ENCODE peak calls at places on chromosomes 13 and 19, in six cellular contexts. One of them, this sample, is unnamed.

GRCh38 chr13:112141643-112142400 is 74.9 kb downstream of the SOX1 start:
- DNase-seq in COR-L47: no peak
- DNase-seq in fibroblast of the conjunctiva: no peak
- DNase-seq in smooth muscle cell of the brain vasculature: no peak
- DNase-seq in stimulated activated CD4-positive, alpha-beta T cell treated with anti-CD3 and anti-CD28 coated beads, Interleukin-4, amount 100 ng/mL, for 24 hours: no peak
- DNase-seq in NCI-H82: no peak
- DNase-seq in this sample: no peak

GRCh38 chr19:51365211-51366049 is 758 bp downstream of the ETFB start:
- DNase-seq in NCI-H82: peak
- DNase-seq in smooth muscle cell of the brain vasculature: no peak
- DNase-seq in COR-L47: no peak
- DNase-seq in fibroblast of the conjunctiva: no peak
- DNase-seq in stimulated activated CD4-positive, alpha-beta T cell treated with anti-CD3 and anti-CD28 coated beads, Interleukin-4, amount 100 ng/mL, for 24 hours: peak
- DNase-seq in this sample: peak

GRCh38 chr19:18439025-18439909 is 1.3 kb upstream of the ISYNA1 start:
- DNase-seq in COR-L47: no peak
- DNase-seq in NCI-H82: peak
- DNase-seq in smooth muscle cell of the brain vasculature: no peak
- DNase-seq in fibroblast of the conjunctiva: no peak
- DNase-seq in stimulated activated CD4-positive, alpha-beta T cell treated with anti-CD3 and anti-CD28 coated beads, Interleukin-4, amount 100 ng/mL, for 24 hours: no peak
- DNase-seq in this sample: no peak

GRCh38 chr13:49399801-49400472 is 43.9 kb downstream of the CAB39L start:
- DNase-seq in stimulated activated CD4-positive, alpha-beta T cell treated with anti-CD3 and anti-CD28 coated beads, Interleukin-4, amount 100 ng/mL, for 24 hours: no peak
- DNase-seq in fibroblast of the conjunctiva: no peak
- DNase-seq in NCI-H82: no peak
- DNase-seq in COR-L47: no peak
- DNase-seq in smooth muscle cell of the brain vasculature: no peak
- DNase-seq in this sample: no peak

GRCh38 chr19:45166723-45167252 is 6.0 kb upstream of the NKPD1 start:
- DNase-seq in NCI-H82: peak
- DNase-seq in smooth muscle cell of the brain vasculature: no peak
- DNase-seq in stimulated activated CD4-positive, alpha-beta T cell treated with anti-CD3 and anti-CD28 coated beads, Interleukin-4, amount 100 ng/mL, for 24 hours: no peak
- DNase-seq in COR-L47: no peak
- DNase-seq in fibroblast of the conjunctiva: no peak
- DNase-seq in this sample: no peak

GRCh38 chr19:44228318-44228717 is 16.0 kb downstream of the ZNF227 start:
- DNase-seq in smooth muscle cell of the brain vasculature: no peak
- DNase-seq in NCI-H82: no peak
- DNase-seq in fibroblast of the conjunctiva: no peak
- DNase-seq in COR-L47: no peak
- DNase-seq in stimulated activated CD4-positive, alpha-beta T cell treated with anti-CD3 and anti-CD28 coated beads, Interleukin-4, amount 100 ng/mL, for 24 hours: no peak
- DNase-seq in this sample: no peak

GRCh38 chr19:6806488-6806887 is 34.0 kb downstream of the VAV1 start:
- DNase-seq in smooth muscle cell of the brain vasculature: no peak
- DNase-seq in COR-L47: no peak
- DNase-seq in fibroblast of the conjunctiva: no peak
- DNase-seq in stimulated activated CD4-positive, alpha-beta T cell treated with anti-CD3 and anti-CD28 coated beads, Interleukin-4, amount 100 ng/mL, for 24 hours: no peak
- DNase-seq in NCI-H82: no peak
- DNase-seq in this sample: no peak

GRCh38 chr13:87656311-87656710 is 14.9 kb upstream of the SLITRK5 start:
- DNase-seq in smooth muscle cell of the brain vasculature: no peak
- DNase-seq in fibroblast of the conjunctiva: no peak
- DNase-seq in NCI-H82: peak
- DNase-seq in COR-L47: peak
- DNase-seq in stimulated activated CD4-positive, alpha-beta T cell treated with anti-CD3 and anti-CD28 coated beads, Interleukin-4, amount 100 ng/mL, for 24 hours: no peak
- DNase-seq in this sample: no peak

GRCh38 chr13:97313481-97313880 is 91.3 kb downstream of the MBNL2 start:
- DNase-seq in stimulated activated CD4-positive, alpha-beta T cell treated with anti-CD3 and anti-CD28 coated beads, Interleukin-4, amount 100 ng/mL, for 24 hours: no peak
- DNase-seq in COR-L47: no peak
- DNase-seq in smooth muscle cell of the brain vasculature: no peak
- DNase-seq in NCI-H82: peak
- DNase-seq in fibroblast of the conjunctiva: no peak
- DNase-seq in this sample: no peak

GRCh38 chr19:50510121-50510670 is 795 bp downstream of the JOSD2 start:
- DNase-seq in smooth muscle cell of the brain vasculature: no peak
- DNase-seq in fibroblast of the conjunctiva: peak
- DNase-seq in NCI-H82: no peak
- DNase-seq in stimulated activated CD4-positive, alpha-beta T cell treated with anti-CD3 and anti-CD28 coated beads, Interleukin-4, amount 100 ng/mL, for 24 hours: no peak
- DNase-seq in COR-L47: no peak
- DNase-seq in this sample: no peak

GRCh38 chr19:2319551-2319950 is 8.8 kb downstream of the LSM7 start:
- DNase-seq in fibroblast of the conjunctiva: no peak
- DNase-seq in smooth muscle cell of the brain vasculature: no peak
- DNase-seq in COR-L47: no peak
- DNase-seq in NCI-H82: no peak
- DNase-seq in stimulated activated CD4-positive, alpha-beta T cell treated with anti-CD3 and anti-CD28 coated beads, Interleukin-4, amount 100 ng/mL, for 24 hours: no peak
- DNase-seq in this sample: no peak

GRCh38 chr13:109145631-109146030 is 516.2 kb downstream of the MYO16 start:
- DNase-seq in fibroblast of the conjunctiva: peak
- DNase-seq in NCI-H82: peak
- DNase-seq in stimulated activated CD4-positive, alpha-beta T cell treated with anti-CD3 and anti-CD28 coated beads, Interleukin-4, amount 100 ng/mL, for 24 hours: no peak
- DNase-seq in COR-L47: peak
- DNase-seq in smooth muscle cell of the brain vasculature: peak
- DNase-seq in this sample: no peak

GRCh38 chr19:20999731-21000352 is 20.6 kb upstream of the ZNF430 start:
- DNase-seq in smooth muscle cell of the brain vasculature: peak
- DNase-seq in stimulated activated CD4-positive, alpha-beta T cell treated with anti-CD3 and anti-CD28 coated beads, Interleukin-4, amount 100 ng/mL, for 24 hours: peak
- DNase-seq in COR-L47: peak
- DNase-seq in NCI-H82: peak
- DNase-seq in fibroblast of the conjunctiva: peak
- DNase-seq in this sample: peak

GRCh38 chr13:30870049-30870884 is 35.8 kb upstream of the MEDAG start:
- DNase-seq in fibroblast of the conjunctiva: peak
- DNase-seq in NCI-H82: peak
- DNase-seq in stimulated activated CD4-positive, alpha-beta T cell treated with anti-CD3 and anti-CD28 coated beads, Interleukin-4, amount 100 ng/mL, for 24 hours: peak
- DNase-seq in smooth muscle cell of the brain vasculature: peak
- DNase-seq in COR-L47: no peak
- DNase-seq in this sample: no peak

GRCh38 chr19:18940791-18941627 is at the start of gene HOMER3:
- DNase-seq in stimulated activated CD4-positive, alpha-beta T cell treated with anti-CD3 and anti-CD28 coated beads, Interleukin-4, amount 100 ng/mL, for 24 hours: peak
- DNase-seq in COR-L47: peak
- DNase-seq in fibroblast of the conjunctiva: no peak
- DNase-seq in smooth muscle cell of the brain vasculature: no peak
- DNase-seq in NCI-H82: peak
- DNase-seq in this sample: no peak

GRCh38 chr19:5809053-5809452 is 4.2 kb downstream of the NRTN start:
- DNase-seq in fibroblast of the conjunctiva: no peak
- DNase-seq in COR-L47: no peak
- DNase-seq in NCI-H82: no peak
- DNase-seq in smooth muscle cell of the brain vasculature: no peak
- DNase-seq in stimulated activated CD4-positive, alpha-beta T cell treated with anti-CD3 and anti-CD28 coated beads, Interleukin-4, amount 100 ng/mL, for 24 hours: no peak
- DNase-seq in this sample: no peak

GRCh38 chr19:31515931-31516330 is 166.7 kb upstream of the TSHZ3 start:
- DNase-seq in COR-L47: no peak
- DNase-seq in smooth muscle cell of the brain vasculature: no peak
- DNase-seq in fibroblast of the conjunctiva: no peak
- DNase-seq in stimulated activated CD4-positive, alpha-beta T cell treated with anti-CD3 and anti-CD28 coated beads, Interleukin-4, amount 100 ng/mL, for 24 hours: no peak
- DNase-seq in NCI-H82: no peak
- DNase-seq in this sample: no peak